ENCODE peak calls at places on chromosomes 5 and 9, in eight cellular contexts. F is suprapubic skin, B is upper lobe of left lung, A is SK-N-SH, L is sigmoid colon, P is esophagus muscularis mucosa, I is HCT116, U is breast epithelium. J is an unnamed sample. For H3K9me3, the result is how much of the 10 kb centered on the place peaks cover.

GRCh38 chr9:124038239-124038638 is 26.7 kb downstream of the LHX2 start:
- DNase-seq in F (no peak), B (no peak), A (no peak), L (peak), P (no peak), I (no peak), U (no peak), J (no peak)

GRCh38 chr9:129835128-129835859 is at the start of the genes C9orf78 and USP20:
- DNase-seq in F (peak), B (peak), A (peak), L (peak), P (peak), I (peak), U (peak), J (no peak)

GRCh38 chr5:148454576-148454975 is 70.8 kb downstream of the FBXO38 start:
- DNase-seq in F (no peak), B (no peak), A (no peak), L (no peak), P (no peak), I (no peak), U (no peak), J (no peak)

GRCh38 chr5:96507128-96507527 is 74.1 kb upstream of the PCSK1 start:
- DNase-seq in F (no peak), B (no peak), A (no peak), L (no peak), P (no peak), I (no peak), U (no peak), J (no peak)

GRCh38 chr5:168656633-168657032 is 77.5 kb upstream of the PANK3 start:
- DNase-seq in F (no peak), B (no peak), A (no peak), L (no peak), P (no peak), I (no peak), U (no peak), J (no peak)

GRCh38 chr5:116135344-116135743 is 50.5 kb downstream of the COMMD10 start:
- DNase-seq in F (no peak), B (no peak), A (no peak), L (no peak), P (no peak), I (no peak), U (no peak), J (no peak)

GRCh38 chr9:37710039-37710438 is 43.6 kb upstream of the TRMT10B start:
- DNase-seq in F (no peak), B (no peak), A (no peak), L (no peak), P (no peak), I (no peak), U (no peak), J (no peak)

GRCh38 chr9:74122229-74122628 is 374.9 kb upstream of the RORB start:
- DNase-seq in F (no peak), B (no peak), A (no peak), L (no peak), P (no peak), I (no peak), U (no peak), J (no peak)

GRCh38 chr5:157944077-157944633 is 85.2 kb upstream of the CLINT1 start:
- DNase-seq in F (no peak), B (no peak), A (no peak), L (no peak), P (no peak), I (no peak), U (no peak), J (no peak)

GRCh38 chr5:142175039-142175438 is 66.5 kb downstream of the NDFIP1 start:
- DNase-seq in F (no peak), B (no peak), A (no peak), L (no peak), P (no peak), I (no peak), U (no peak), J (no peak)

GRCh38 chr5:179729303-179729702 is 3.3 kb upstream of the MAML1 start:
- DNase-seq in F (no peak), B (no peak), A (no peak), L (no peak), P (no peak), I (no peak), U (no peak), J (no peak)

GRCh38 chr9:93265972-93266371 is 82.0 kb downstream of the WNK2 start:
- DNase-seq in F (peak), B (no peak), A (peak), L (peak), P (peak), I (no peak), U (no peak), J (no peak)

GRCh38 chr5:72134226-72134625 is 27.0 kb downstream of the MAP1B start:
- DNase-seq in F (no peak), B (no peak), A (no peak), L (no peak), P (no peak), I (no peak), U (no peak), J (no peak)

GRCh38 chr9:126676685-126677143 is 63.0 kb downstream of the LMX1B start:
- DNase-seq in F (no peak), B (no peak), A (peak), L (no peak), P (no peak), I (no peak), U (peak), J (no peak)

GRCh38 chr5:84718377-84718776 is 333.7 kb upstream of the EDIL3 start:
- DNase-seq in F (no peak), B (no peak), A (no peak), L (no peak), P (no peak), I (no peak), U (no peak), J (no peak)

GRCh38 chr5:167378894-167379723 is 912.3 kb upstream of the WWC1 start:
- DNase-seq in F (no peak), B (no peak), A (no peak), L (no peak), P (no peak), I (no peak), U (no peak), J (no peak)

GRCh38 chr5:115494570-115495289 is 49.8 kb downstream of the FEM1C start:
- DNase-seq in F (no peak), B (no peak), A (no peak), L (no peak), P (no peak), I (no peak), U (no peak), J (no peak)

GRCh38 chr5:94847019-94847418 is 228.6 kb downstream of the SLF1 start:
- DNase-seq in F (no peak), B (no peak), A (no peak), L (no peak), P (no peak), I (no peak), U (no peak), J (no peak)

GRCh38 chr5:31383734-31384133 is 148.2 kb downstream of the DROSHA start:
- DNase-seq in F (no peak), B (no peak), A (peak), L (no peak), P (no peak), I (no peak), U (no peak), J (no peak)

GRCh38 chr9:78428640-78429039 is 131.7 kb downstream of the PSAT1 start:
- DNase-seq in F (no peak), B (no peak), A (no peak), L (no peak), P (no peak), I (no peak), U (no peak), J (no peak)

GRCh38 chr5:67648201-67648671 is 451.6 kb upstream of the CD180 start:
- DNase-seq in F (peak), B (peak), A (no peak), L (peak), P (peak), I (no peak), U (peak), J (no peak)

GRCh38 chr9:136084191-136084944 is 10.7 kb downstream of the NACC2 start:
- DNase-seq in F (no peak), B (no peak), A (peak), L (peak), P (no peak), I (no peak), U (no peak), J (no peak)

GRCh38 chr5:1111727-1112289 is at the start of gene SLC12A7:
- DNase-seq in F (no peak), B (peak), A (peak), L (no peak), P (no peak), I (no peak), U (no peak), J (no peak)

GRCh38 chr5:72662936-72663335 is 153.5 kb upstream of the TNPO1 start:
- DNase-seq in F (no peak), B (no peak), A (no peak), L (no peak), P (no peak), I (no peak), U (no peak), J (no peak)

GRCh38 chr5:53877243-53877642 is 316.8 kb downstream of the NDUFS4 start:
- DNase-seq in F (no peak), B (no peak), A (no peak), L (no peak), P (no peak), I (no peak), U (no peak), J (no peak)

GRCh38 chr9:4979224-4979623 is 5.8 kb upstream of the JAK2 start:
- DNase-seq in F (no peak), B (no peak), A (no peak), L (no peak), P (no peak), I (no peak), U (no peak), J (no peak)

GRCh38 chr5:81783401-81783800 is 32.5 kb upstream of the SSBP2 start:
- DNase-seq in F (no peak), B (no peak), A (no peak), L (no peak), P (no peak), I (no peak), U (no peak), J (no peak)

GRCh38 chr5:79011219-79011836 is 26.2 kb upstream of the ARSB start:
- DNase-seq in F (no peak), B (no peak), A (no peak), L (no peak), P (no peak), I (no peak), U (no peak), J (no peak)

GRCh38 chr9:12935714-12936113 is 160.9 kb downstream of the LURAP1L start:
- DNase-seq in F (no peak), B (no peak), A (no peak), L (no peak), P (no peak), I (no peak), U (no peak), J (no peak)

GRCh38 chr9:88076286-88077070 is 61.8 kb downstream of the SPATA31C2 start:
- DNase-seq in F (peak), B (peak), A (peak), L (peak), P (no peak), I (peak), U (peak), J (no peak)

GRCh38 chr9:88074931-88075330 is 63.3 kb downstream of the SPATA31C2 start:
- DNase-seq in F (no peak), B (no peak), A (no peak), L (no peak), P (no peak), I (no peak), U (no peak), J (no peak)

GRCh38 chr9:88077071-88077617 is 61.1 kb downstream of the SPATA31C2 start:
- DNase-seq in F (no peak), B (no peak), A (no peak), L (no peak), P (no peak), I (no peak), U (no peak), J (no peak)

GRCh38 chr9:88075966-88076285 is 62.3 kb downstream of the SPATA31C2 start:
- DNase-seq in F (no peak), B (no peak), A (no peak), L (no peak), P (no peak), I (no peak), U (no peak), J (no peak)

DNA sequence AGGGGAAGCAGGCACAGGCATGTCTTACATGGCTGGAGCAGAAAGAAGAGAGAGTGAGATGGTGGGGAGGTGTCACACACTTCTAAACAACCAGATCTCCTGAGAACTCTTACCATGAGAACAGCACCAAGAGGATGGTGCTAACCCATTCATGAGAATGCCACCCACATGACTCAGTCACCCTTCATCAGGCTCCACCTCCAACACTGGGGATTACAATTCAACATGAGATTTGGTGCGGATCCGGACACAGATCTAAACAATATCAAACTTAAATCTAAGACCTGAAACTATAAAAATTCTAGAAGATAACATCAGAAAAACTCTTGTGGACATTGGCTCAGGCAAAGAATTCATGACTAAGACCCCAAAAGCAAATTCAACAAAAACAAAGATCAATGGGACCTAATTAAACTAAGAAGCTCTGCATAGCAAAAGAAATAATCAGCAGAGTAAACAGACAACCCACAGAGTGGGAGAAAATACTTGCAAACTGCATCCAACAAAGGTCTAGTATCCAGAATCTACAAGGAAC is 65.4 kb downstream of the SPATA31C2 start:
- DNase-seq in F (no peak), B (no peak), A (no peak), L (no peak), P (no peak), I (no peak), U (no peak), J (no peak)
- H3K9me3 ChIP-seq in F (under half), B (under half), A (under half), L (under half), P (under half), I (under half), U (under half), J (under half)

DNA sequence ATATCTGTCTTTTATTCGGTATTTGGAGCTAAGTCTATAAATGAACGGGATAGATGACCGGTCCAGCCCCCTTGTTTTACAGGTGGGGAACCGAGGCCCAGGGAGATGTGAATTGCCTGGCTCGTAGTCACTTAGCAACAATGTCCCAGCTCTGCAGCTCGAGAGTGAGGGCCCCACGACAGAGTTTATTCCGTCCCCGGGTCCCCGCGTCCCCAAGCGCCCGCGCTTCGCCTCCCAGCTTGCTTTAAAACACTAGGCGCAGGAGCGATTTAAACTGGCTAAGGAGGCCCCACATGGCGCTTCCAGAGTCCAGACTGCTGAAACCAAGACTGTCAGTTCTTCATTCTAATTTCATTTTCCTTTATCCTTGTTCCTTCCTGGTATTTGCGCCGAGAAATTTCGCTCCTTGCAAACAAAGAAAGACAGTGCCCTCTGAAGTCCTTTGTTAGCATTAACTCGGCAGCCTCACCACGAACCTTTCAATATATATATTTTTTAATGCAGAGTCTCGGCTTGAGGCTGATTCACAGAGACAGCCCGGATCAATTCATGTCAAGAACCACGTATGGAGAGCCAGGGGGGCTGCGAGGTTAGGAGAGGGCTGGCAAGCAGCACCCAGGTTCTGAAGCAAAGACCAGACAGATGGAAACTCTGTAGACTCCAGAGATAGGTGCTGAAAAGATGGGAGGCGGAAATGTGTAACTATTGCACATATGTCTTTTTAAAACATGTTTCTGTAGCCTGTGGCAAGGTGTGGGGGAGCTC is 1.4 kb upstream of the ENC1 start:
- DNase-seq in F (no peak), B (peak), A (peak), L (no peak), P (no peak), I (peak), U (no peak), J (no peak)
- TF ChIP-seq POLR2AphosphoS5 in F (no peak), B (no peak), A (peak), L (no peak), P (no peak), I (no peak), U (no peak), J (no peak)

DNA sequence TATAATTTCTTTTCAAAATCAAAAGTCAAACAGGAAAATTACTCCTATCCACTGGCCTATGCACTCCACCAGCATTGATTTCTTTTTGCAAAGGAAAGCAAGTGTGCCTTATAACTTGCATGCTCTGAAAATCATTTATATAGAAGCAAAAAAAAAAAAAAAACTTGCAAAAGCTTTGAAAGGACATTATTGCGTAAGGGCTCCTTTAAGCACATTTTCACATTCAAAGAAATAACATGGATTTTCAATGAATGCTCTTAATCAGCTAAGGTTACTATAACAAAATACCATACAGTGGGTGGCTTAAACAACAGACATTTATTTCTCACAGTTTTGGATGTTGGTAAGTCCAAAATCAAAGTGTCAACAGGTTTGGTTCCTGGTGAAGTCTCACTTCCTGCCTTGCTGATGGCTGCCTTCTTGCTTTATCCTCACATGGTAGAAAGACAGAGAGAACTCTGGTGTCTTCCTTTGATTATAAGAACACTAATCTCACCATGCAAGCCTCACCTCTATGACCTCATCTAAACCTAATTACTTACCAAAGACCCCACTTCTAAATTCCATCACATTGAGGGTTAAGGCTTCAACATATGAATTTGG is 755.2 kb upstream of the CDH10 start:
- DNase-seq in F (no peak), B (no peak), A (no peak), L (no peak), P (no peak), I (no peak), U (no peak), J (no peak)
- H3K9me3 ChIP-seq in F (under half), B (under half), A (under half), L (under half), P (under half), I (under half), U (under half), J (under half)

GRCh38 chr9:121505903-121506640 is 6.4 kb upstream of the GGTA1 start:
- DNase-seq in F (no peak), B (no peak), A (peak), L (no peak), P (no peak), I (no peak), U (no peak), J (no peak)
- TF ChIP-seq POLR2AphosphoS5 in F (no peak), B (no peak), A (no peak), L (no peak), P (no peak), I (no peak), U (no peak), J (no peak)

DNA sequence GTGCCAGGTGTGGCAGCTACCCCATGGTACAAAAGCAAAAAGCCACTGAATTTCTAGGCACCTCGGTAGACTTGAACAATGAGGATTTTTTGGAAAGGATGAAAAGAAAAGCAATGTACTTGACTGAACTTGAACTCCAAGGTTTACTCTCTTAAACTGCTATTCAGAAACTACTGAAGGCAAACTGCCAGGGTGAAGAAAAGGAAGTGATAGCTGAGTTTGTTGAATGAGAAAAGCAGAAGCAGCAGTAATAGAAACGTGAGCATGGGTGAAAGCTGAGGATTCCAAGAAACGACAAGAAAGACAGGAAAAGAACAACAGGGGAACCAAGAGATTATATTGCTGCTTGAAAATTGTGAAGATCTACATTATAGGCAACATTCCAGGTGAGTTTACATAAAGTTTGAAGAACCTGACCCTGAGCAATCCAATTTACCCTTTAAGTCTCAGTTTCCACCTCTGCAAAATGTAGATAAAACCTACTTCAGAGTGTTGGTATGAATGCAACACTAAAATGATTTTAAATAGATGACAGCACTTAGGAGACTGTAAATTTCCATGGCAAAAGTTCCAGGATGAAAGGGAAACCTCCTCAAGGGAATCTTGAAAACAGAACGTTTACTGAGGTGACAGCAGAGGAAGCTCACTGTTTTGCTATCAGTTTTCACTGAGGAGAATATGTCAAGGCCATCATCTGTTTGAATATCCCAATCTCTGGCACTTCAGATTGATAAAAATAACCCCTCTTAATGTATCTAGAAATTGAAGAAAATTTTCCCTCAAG is 245.8 kb downstream of the SPATA31D1 start:
- DNase-seq in F (no peak), B (no peak), A (no peak), L (no peak), P (no peak), I (no peak), U (no peak), J (no peak)
- H3K9me3 ChIP-seq in F (under half), B (under half), A (under half), L (under half), P (under half), I (under half), U (under half), J (under half)

GRCh38 chr5:181259283-181259682 is 1.7 kb downstream of the TRIM52 start:
- DNase-seq in F (peak), B (no peak), A (no peak), L (no peak), P (no peak), I (no peak), U (no peak), J (no peak)
- TF ChIP-seq POLR2AphosphoS5 in F (no peak), B (no peak), A (no peak), L (no peak), P (no peak), I (no peak), U (no peak), J (no peak)

DNA sequence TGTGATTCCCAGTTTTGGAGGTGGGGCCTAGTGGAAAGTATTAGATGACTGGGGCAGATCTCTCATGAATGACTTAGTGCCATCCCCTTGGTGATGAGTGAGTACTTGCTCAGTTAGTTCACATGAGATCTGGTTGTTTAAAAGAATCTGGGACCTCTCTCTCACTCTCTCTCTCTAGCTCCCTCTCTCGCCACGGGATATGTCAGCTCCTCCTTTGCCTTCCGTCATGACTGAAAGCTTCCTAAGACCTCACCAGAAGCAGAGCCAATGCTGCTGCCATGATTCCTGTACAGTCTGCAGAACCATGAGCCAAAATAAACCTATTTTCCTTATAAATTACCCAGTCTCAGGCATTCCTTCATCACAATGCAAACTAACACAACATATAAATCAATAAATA is 176.7 kb downstream of the PRELID2 start:
- DNase-seq in F (no peak), B (no peak), A (no peak), L (no peak), P (no peak), I (no peak), U (no peak), J (no peak)
- H3K9me3 ChIP-seq in F (under half), B (under half), A (under half), L (under half), P (under half), I (under half), U (under half), J (under half)